ENCODE peak calls at places on chromosomes 16 and 17, in nine cellular contexts. One of them, this sample, is unnamed.

GRCh38 chr17:31917065-31917529 is 15.6 kb upstream of the UTP6 start:
- DNase-seq in stimulated activated CD4-positive, alpha-beta T cell treated with anti-CD3 and anti-CD28 coated beads, Interleukin-1b, Interleukin-23, amount 100 ng/mL, for 24 hours: no peak
- DNase-seq in NCI-H1048: no peak
- DNase-seq in stimulated activated naive CD4-positive, alpha-beta T cell: no peak
- DNase-seq in tibial nerve: no peak
- DNase-seq in anterior cingulate cortex: no peak
- DNase-seq in activated CD4-positive, alpha-beta T cell treated with anti-CD3 and anti-CD28 coated beads for 1 hour: no peak
- DNase-seq in nephron progenitor cell: no peak
- DNase-seq in upper lobe of right lung: peak
- DNase-seq in this sample: no peak

GRCh38 chr17:6799738-6800137 is 23.7 kb downstream of the FBXO39 start:
- DNase-seq in stimulated activated CD4-positive, alpha-beta T cell treated with anti-CD3 and anti-CD28 coated beads, Interleukin-1b, Interleukin-23, amount 100 ng/mL, for 24 hours: no peak
- DNase-seq in NCI-H1048: no peak
- DNase-seq in stimulated activated naive CD4-positive, alpha-beta T cell: no peak
- DNase-seq in tibial nerve: no peak
- DNase-seq in anterior cingulate cortex: no peak
- DNase-seq in activated CD4-positive, alpha-beta T cell treated with anti-CD3 and anti-CD28 coated beads for 1 hour: no peak
- DNase-seq in nephron progenitor cell: no peak
- DNase-seq in upper lobe of right lung: no peak
- DNase-seq in this sample: no peak

GRCh38 chr16:2902337-2903130 is 9.2 kb upstream of the FLYWCH1 start:
- DNase-seq in stimulated activated CD4-positive, alpha-beta T cell treated with anti-CD3 and anti-CD28 coated beads, Interleukin-1b, Interleukin-23, amount 100 ng/mL, for 24 hours: no peak
- DNase-seq in NCI-H1048: no peak
- DNase-seq in stimulated activated naive CD4-positive, alpha-beta T cell: no peak
- DNase-seq in tibial nerve: no peak
- DNase-seq in anterior cingulate cortex: no peak
- DNase-seq in activated CD4-positive, alpha-beta T cell treated with anti-CD3 and anti-CD28 coated beads for 1 hour: no peak
- DNase-seq in nephron progenitor cell: no peak
- DNase-seq in upper lobe of right lung: no peak
- DNase-seq in this sample: no peak

GRCh38 chr16:74898667-74899066 is 86.3 kb downstream of the WDR59 start:
- DNase-seq in stimulated activated CD4-positive, alpha-beta T cell treated with anti-CD3 and anti-CD28 coated beads, Interleukin-1b, Interleukin-23, amount 100 ng/mL, for 24 hours: no peak
- DNase-seq in NCI-H1048: no peak
- DNase-seq in stimulated activated naive CD4-positive, alpha-beta T cell: no peak
- DNase-seq in tibial nerve: no peak
- DNase-seq in anterior cingulate cortex: no peak
- DNase-seq in activated CD4-positive, alpha-beta T cell treated with anti-CD3 and anti-CD28 coated beads for 1 hour: no peak
- DNase-seq in nephron progenitor cell: no peak
- DNase-seq in upper lobe of right lung: no peak
- DNase-seq in this sample: no peak

GRCh38 chr17:77323413-77324171 is 182.8 kb downstream of the SEC14L1 start:
- DNase-seq in stimulated activated CD4-positive, alpha-beta T cell treated with anti-CD3 and anti-CD28 coated beads, Interleukin-1b, Interleukin-23, amount 100 ng/mL, for 24 hours: no peak
- DNase-seq in NCI-H1048: no peak
- DNase-seq in stimulated activated naive CD4-positive, alpha-beta T cell: no peak
- DNase-seq in tibial nerve: peak
- DNase-seq in anterior cingulate cortex: no peak
- DNase-seq in activated CD4-positive, alpha-beta T cell treated with anti-CD3 and anti-CD28 coated beads for 1 hour: no peak
- DNase-seq in nephron progenitor cell: peak
- DNase-seq in upper lobe of right lung: peak
- DNase-seq in this sample: peak

GRCh38 chr17:47188266-47188665 is 829 bp downstream of the CDC27 start:
- DNase-seq in stimulated activated CD4-positive, alpha-beta T cell treated with anti-CD3 and anti-CD28 coated beads, Interleukin-1b, Interleukin-23, amount 100 ng/mL, for 24 hours: no peak
- DNase-seq in NCI-H1048: no peak
- DNase-seq in stimulated activated naive CD4-positive, alpha-beta T cell: no peak
- DNase-seq in tibial nerve: no peak
- DNase-seq in anterior cingulate cortex: no peak
- DNase-seq in activated CD4-positive, alpha-beta T cell treated with anti-CD3 and anti-CD28 coated beads for 1 hour: no peak
- DNase-seq in nephron progenitor cell: no peak
- DNase-seq in upper lobe of right lung: no peak
- DNase-seq in this sample: no peak

GRCh38 chr16:23286131-23286532 is 16.0 kb upstream of the SCNN1B start:
- DNase-seq in stimulated activated CD4-positive, alpha-beta T cell treated with anti-CD3 and anti-CD28 coated beads, Interleukin-1b, Interleukin-23, amount 100 ng/mL, for 24 hours: no peak
- DNase-seq in NCI-H1048: no peak
- DNase-seq in stimulated activated naive CD4-positive, alpha-beta T cell: no peak
- DNase-seq in tibial nerve: no peak
- DNase-seq in anterior cingulate cortex: no peak
- DNase-seq in activated CD4-positive, alpha-beta T cell treated with anti-CD3 and anti-CD28 coated beads for 1 hour: no peak
- DNase-seq in nephron progenitor cell: no peak
- DNase-seq in upper lobe of right lung: no peak
- DNase-seq in this sample: no peak

GRCh38 chr17:62892870-62893338 is 73.1 kb upstream of the TANC2 start:
- DNase-seq in stimulated activated CD4-positive, alpha-beta T cell treated with anti-CD3 and anti-CD28 coated beads, Interleukin-1b, Interleukin-23, amount 100 ng/mL, for 24 hours: no peak
- DNase-seq in NCI-H1048: no peak
- DNase-seq in stimulated activated naive CD4-positive, alpha-beta T cell: no peak
- DNase-seq in tibial nerve: no peak
- DNase-seq in anterior cingulate cortex: no peak
- DNase-seq in activated CD4-positive, alpha-beta T cell treated with anti-CD3 and anti-CD28 coated beads for 1 hour: no peak
- DNase-seq in nephron progenitor cell: no peak
- DNase-seq in upper lobe of right lung: peak
- DNase-seq in this sample: peak

GRCh38 chr17:58279016-58279671 is 1.6 kb downstream of the MPO start:
- DNase-seq in stimulated activated CD4-positive, alpha-beta T cell treated with anti-CD3 and anti-CD28 coated beads, Interleukin-1b, Interleukin-23, amount 100 ng/mL, for 24 hours: no peak
- DNase-seq in NCI-H1048: no peak
- DNase-seq in stimulated activated naive CD4-positive, alpha-beta T cell: no peak
- DNase-seq in tibial nerve: no peak
- DNase-seq in anterior cingulate cortex: no peak
- DNase-seq in activated CD4-positive, alpha-beta T cell treated with anti-CD3 and anti-CD28 coated beads for 1 hour: no peak
- DNase-seq in nephron progenitor cell: no peak
- DNase-seq in upper lobe of right lung: peak
- DNase-seq in this sample: no peak

GRCh38 chr17:63944736-63945499 is 12.8 kb upstream of the CD79B start:
- DNase-seq in stimulated activated CD4-positive, alpha-beta T cell treated with anti-CD3 and anti-CD28 coated beads, Interleukin-1b, Interleukin-23, amount 100 ng/mL, for 24 hours: no peak
- DNase-seq in NCI-H1048: no peak
- DNase-seq in stimulated activated naive CD4-positive, alpha-beta T cell: no peak
- DNase-seq in tibial nerve: no peak
- DNase-seq in anterior cingulate cortex: no peak
- DNase-seq in activated CD4-positive, alpha-beta T cell treated with anti-CD3 and anti-CD28 coated beads for 1 hour: no peak
- DNase-seq in nephron progenitor cell: no peak
- DNase-seq in upper lobe of right lung: no peak
- DNase-seq in this sample: no peak

GRCh38 chr16:56242740-56243139 is 51.5 kb downstream of the GNAO1 start:
- DNase-seq in stimulated activated CD4-positive, alpha-beta T cell treated with anti-CD3 and anti-CD28 coated beads, Interleukin-1b, Interleukin-23, amount 100 ng/mL, for 24 hours: no peak
- DNase-seq in NCI-H1048: no peak
- DNase-seq in stimulated activated naive CD4-positive, alpha-beta T cell: no peak
- DNase-seq in tibial nerve: no peak
- DNase-seq in anterior cingulate cortex: no peak
- DNase-seq in activated CD4-positive, alpha-beta T cell treated with anti-CD3 and anti-CD28 coated beads for 1 hour: no peak
- DNase-seq in nephron progenitor cell: no peak
- DNase-seq in upper lobe of right lung: no peak
- DNase-seq in this sample: no peak

GRCh38 chr17:30332057-30332542 is 1.8 kb downstream of the TMIGD1 start:
- DNase-seq in stimulated activated CD4-positive, alpha-beta T cell treated with anti-CD3 and anti-CD28 coated beads, Interleukin-1b, Interleukin-23, amount 100 ng/mL, for 24 hours: no peak
- DNase-seq in NCI-H1048: no peak
- DNase-seq in stimulated activated naive CD4-positive, alpha-beta T cell: peak
- DNase-seq in tibial nerve: no peak
- DNase-seq in anterior cingulate cortex: no peak
- DNase-seq in activated CD4-positive, alpha-beta T cell treated with anti-CD3 and anti-CD28 coated beads for 1 hour: peak
- DNase-seq in nephron progenitor cell: no peak
- DNase-seq in upper lobe of right lung: no peak
- DNase-seq in this sample: no peak

GRCh38 chr16:67415872-67416793 is at the start of gene ZDHHC1:
- DNase-seq in stimulated activated CD4-positive, alpha-beta T cell treated with anti-CD3 and anti-CD28 coated beads, Interleukin-1b, Interleukin-23, amount 100 ng/mL, for 24 hours: no peak
- DNase-seq in NCI-H1048: no peak
- DNase-seq in stimulated activated naive CD4-positive, alpha-beta T cell: no peak
- DNase-seq in tibial nerve: no peak
- DNase-seq in anterior cingulate cortex: peak
- DNase-seq in activated CD4-positive, alpha-beta T cell treated with anti-CD3 and anti-CD28 coated beads for 1 hour: no peak
- DNase-seq in nephron progenitor cell: peak
- DNase-seq in upper lobe of right lung: peak
- DNase-seq in this sample: peak

GRCh38 chr17:75011788-75012319 is 616 bp upstream of the MRPL58 start:
- DNase-seq in stimulated activated CD4-positive, alpha-beta T cell treated with anti-CD3 and anti-CD28 coated beads, Interleukin-1b, Interleukin-23, amount 100 ng/mL, for 24 hours: no peak
- DNase-seq in NCI-H1048: no peak
- DNase-seq in stimulated activated naive CD4-positive, alpha-beta T cell: no peak
- DNase-seq in tibial nerve: peak
- DNase-seq in anterior cingulate cortex: peak
- DNase-seq in activated CD4-positive, alpha-beta T cell treated with anti-CD3 and anti-CD28 coated beads for 1 hour: no peak
- DNase-seq in nephron progenitor cell: no peak
- DNase-seq in upper lobe of right lung: no peak
- DNase-seq in this sample: peak

GRCh38 chr16:69276143-69277115 is 34.7 kb upstream of the VPS4A start:
- DNase-seq in stimulated activated CD4-positive, alpha-beta T cell treated with anti-CD3 and anti-CD28 coated beads, Interleukin-1b, Interleukin-23, amount 100 ng/mL, for 24 hours: no peak
- DNase-seq in NCI-H1048: no peak
- DNase-seq in stimulated activated naive CD4-positive, alpha-beta T cell: no peak
- DNase-seq in tibial nerve: peak
- DNase-seq in anterior cingulate cortex: no peak
- DNase-seq in activated CD4-positive, alpha-beta T cell treated with anti-CD3 and anti-CD28 coated beads for 1 hour: no peak
- DNase-seq in nephron progenitor cell: no peak
- DNase-seq in upper lobe of right lung: no peak
- DNase-seq in this sample: peak

GRCh38 chr16:53881371-53881770 is 177.4 kb downstream of the FTO start:
- DNase-seq in stimulated activated CD4-positive, alpha-beta T cell treated with anti-CD3 and anti-CD28 coated beads, Interleukin-1b, Interleukin-23, amount 100 ng/mL, for 24 hours: no peak
- DNase-seq in NCI-H1048: no peak
- DNase-seq in stimulated activated naive CD4-positive, alpha-beta T cell: no peak
- DNase-seq in tibial nerve: no peak
- DNase-seq in anterior cingulate cortex: no peak
- DNase-seq in activated CD4-positive, alpha-beta T cell treated with anti-CD3 and anti-CD28 coated beads for 1 hour: no peak
- DNase-seq in nephron progenitor cell: no peak
- DNase-seq in upper lobe of right lung: no peak
- DNase-seq in this sample: no peak

GRCh38 chr16:57732011-57732410 is 3.6 kb upstream of the KATNB1 start:
- DNase-seq in stimulated activated CD4-positive, alpha-beta T cell treated with anti-CD3 and anti-CD28 coated beads, Interleukin-1b, Interleukin-23, amount 100 ng/mL, for 24 hours: no peak
- DNase-seq in NCI-H1048: no peak
- DNase-seq in stimulated activated naive CD4-positive, alpha-beta T cell: no peak
- DNase-seq in tibial nerve: no peak
- DNase-seq in anterior cingulate cortex: no peak
- DNase-seq in activated CD4-positive, alpha-beta T cell treated with anti-CD3 and anti-CD28 coated beads for 1 hour: no peak
- DNase-seq in nephron progenitor cell: no peak
- DNase-seq in upper lobe of right lung: no peak
- DNase-seq in this sample: no peak

GRCh38 chr16:48277158-48277557 is 29.8 kb upstream of the ABCC11 start:
- DNase-seq in stimulated activated CD4-positive, alpha-beta T cell treated with anti-CD3 and anti-CD28 coated beads, Interleukin-1b, Interleukin-23, amount 100 ng/mL, for 24 hours: no peak
- DNase-seq in NCI-H1048: no peak
- DNase-seq in stimulated activated naive CD4-positive, alpha-beta T cell: no peak
- DNase-seq in tibial nerve: no peak
- DNase-seq in anterior cingulate cortex: no peak
- DNase-seq in activated CD4-positive, alpha-beta T cell treated with anti-CD3 and anti-CD28 coated beads for 1 hour: no peak
- DNase-seq in nephron progenitor cell: no peak
- DNase-seq in upper lobe of right lung: no peak
- DNase-seq in this sample: no peak

GRCh38 chr16:83903739-83904138 is 4.8 kb downstream of the MLYCD start:
- DNase-seq in stimulated activated CD4-positive, alpha-beta T cell treated with anti-CD3 and anti-CD28 coated beads, Interleukin-1b, Interleukin-23, amount 100 ng/mL, for 24 hours: no peak
- DNase-seq in NCI-H1048: no peak
- DNase-seq in stimulated activated naive CD4-positive, alpha-beta T cell: no peak
- DNase-seq in tibial nerve: no peak
- DNase-seq in anterior cingulate cortex: no peak
- DNase-seq in activated CD4-positive, alpha-beta T cell treated with anti-CD3 and anti-CD28 coated beads for 1 hour: no peak
- DNase-seq in nephron progenitor cell: no peak
- DNase-seq in upper lobe of right lung: no peak
- DNase-seq in this sample: no peak

GRCh38 chr16:68265078-68265925 is 976 bp downstream of the SLC7A6 start:
- DNase-seq in stimulated activated CD4-positive, alpha-beta T cell treated with anti-CD3 and anti-CD28 coated beads, Interleukin-1b, Interleukin-23, amount 100 ng/mL, for 24 hours: no peak
- DNase-seq in NCI-H1048: no peak
- DNase-seq in stimulated activated naive CD4-positive, alpha-beta T cell: peak
- DNase-seq in tibial nerve: peak
- DNase-seq in anterior cingulate cortex: no peak
- DNase-seq in activated CD4-positive, alpha-beta T cell treated with anti-CD3 and anti-CD28 coated beads for 1 hour: peak
- DNase-seq in nephron progenitor cell: peak
- DNase-seq in upper lobe of right lung: peak
- DNase-seq in this sample: peak

GRCh38 chr16:58096249-58096648 is 32.9 kb downstream of the CFAP20 start:
- DNase-seq in stimulated activated CD4-positive, alpha-beta T cell treated with anti-CD3 and anti-CD28 coated beads, Interleukin-1b, Interleukin-23, amount 100 ng/mL, for 24 hours: no peak
- DNase-seq in NCI-H1048: no peak
- DNase-seq in stimulated activated naive CD4-positive, alpha-beta T cell: no peak
- DNase-seq in tibial nerve: no peak
- DNase-seq in anterior cingulate cortex: no peak
- DNase-seq in activated CD4-positive, alpha-beta T cell treated with anti-CD3 and anti-CD28 coated beads for 1 hour: no peak
- DNase-seq in nephron progenitor cell: no peak
- DNase-seq in upper lobe of right lung: peak
- DNase-seq in this sample: no peak

GRCh38 chr17:13792314-13792713 is 190.6 kb upstream of the HS3ST3A1 start:
- DNase-seq in stimulated activated CD4-positive, alpha-beta T cell treated with anti-CD3 and anti-CD28 coated beads, Interleukin-1b, Interleukin-23, amount 100 ng/mL, for 24 hours: no peak
- DNase-seq in NCI-H1048: no peak
- DNase-seq in stimulated activated naive CD4-positive, alpha-beta T cell: no peak
- DNase-seq in tibial nerve: no peak
- DNase-seq in anterior cingulate cortex: no peak
- DNase-seq in activated CD4-positive, alpha-beta T cell treated with anti-CD3 and anti-CD28 coated beads for 1 hour: no peak
- DNase-seq in nephron progenitor cell: no peak
- DNase-seq in upper lobe of right lung: no peak
- DNase-seq in this sample: no peak

GRCh38 chr17:73338050-73338491 is 26.3 kb upstream of the CDC42EP4 start:
- DNase-seq in stimulated activated CD4-positive, alpha-beta T cell treated with anti-CD3 and anti-CD28 coated beads, Interleukin-1b, Interleukin-23, amount 100 ng/mL, for 24 hours: no peak
- DNase-seq in NCI-H1048: no peak
- DNase-seq in stimulated activated naive CD4-positive, alpha-beta T cell: no peak
- DNase-seq in tibial nerve: no peak
- DNase-seq in anterior cingulate cortex: no peak
- DNase-seq in activated CD4-positive, alpha-beta T cell treated with anti-CD3 and anti-CD28 coated beads for 1 hour: no peak
- DNase-seq in nephron progenitor cell: peak
- DNase-seq in upper lobe of right lung: no peak
- DNase-seq in this sample: peak

GRCh38 chr17:73646409-73647305 is 2.4 kb upstream of the SDK2 start:
- DNase-seq in stimulated activated CD4-positive, alpha-beta T cell treated with anti-CD3 and anti-CD28 coated beads, Interleukin-1b, Interleukin-23, amount 100 ng/mL, for 24 hours: no peak
- DNase-seq in NCI-H1048: no peak
- DNase-seq in stimulated activated naive CD4-positive, alpha-beta T cell: no peak
- DNase-seq in tibial nerve: no peak
- DNase-seq in anterior cingulate cortex: no peak
- DNase-seq in activated CD4-positive, alpha-beta T cell treated with anti-CD3 and anti-CD28 coated beads for 1 hour: no peak
- DNase-seq in nephron progenitor cell: peak
- DNase-seq in upper lobe of right lung: peak
- DNase-seq in this sample: no peak

GRCh38 chr16:84448444-84448843 is 56.0 kb downstream of the MEAK7 start:
- DNase-seq in stimulated activated CD4-positive, alpha-beta T cell treated with anti-CD3 and anti-CD28 coated beads, Interleukin-1b, Interleukin-23, amount 100 ng/mL, for 24 hours: no peak
- DNase-seq in NCI-H1048: no peak
- DNase-seq in stimulated activated naive CD4-positive, alpha-beta T cell: no peak
- DNase-seq in tibial nerve: no peak
- DNase-seq in anterior cingulate cortex: no peak
- DNase-seq in activated CD4-positive, alpha-beta T cell treated with anti-CD3 and anti-CD28 coated beads for 1 hour: no peak
- DNase-seq in nephron progenitor cell: no peak
- DNase-seq in upper lobe of right lung: peak
- DNase-seq in this sample: no peak

GRCh38 chr16:26791166-26791565 is 275.6 kb upstream of the C16orf82 start:
- DNase-seq in stimulated activated CD4-positive, alpha-beta T cell treated with anti-CD3 and anti-CD28 coated beads, Interleukin-1b, Interleukin-23, amount 100 ng/mL, for 24 hours: no peak
- DNase-seq in NCI-H1048: no peak
- DNase-seq in stimulated activated naive CD4-positive, alpha-beta T cell: no peak
- DNase-seq in tibial nerve: no peak
- DNase-seq in anterior cingulate cortex: no peak
- DNase-seq in activated CD4-positive, alpha-beta T cell treated with anti-CD3 and anti-CD28 coated beads for 1 hour: no peak
- DNase-seq in nephron progenitor cell: peak
- DNase-seq in upper lobe of right lung: no peak
- DNase-seq in this sample: no peak